ENCODE peak calls at places on chromosomes 16 and 17, in five cellular contexts. V is cardiac muscle cell, T is ovary, A is mesendoderm, Y is AG04450. Z is an unnamed sample. For H3K27me3, the result is how much of the 10 kb centered on the place peaks cover.

GRCh38 chr17:40530531-40530987 is 29.1 kb upstream of the TNS4 start:
- DNase-seq in V (no peak), T (no peak), A (no peak), Y (no peak), Z (no peak)

GRCh38 chr17:44014133-44014436 is 678 bp downstream of the TMEM101 start:
- DNase-seq in V (peak), T (no peak), A (no peak), Y (no peak), Z (no peak)

GRCh38 chr17:34892864-34893263 is 68.4 kb downstream of the CCT6B start:
- DNase-seq in V (peak), T (no peak), A (peak), Y (no peak), Z (no peak)

GRCh38 chr17:65696739-65697394 is 135.4 kb upstream of the AXIN2 start:
- DNase-seq in V (no peak), T (peak), A (peak), Y (no peak), Z (no peak)

GRCh38 chr17:50909765-50910661 is 43.9 kb upstream of the TOB1 start:
- DNase-seq in V (no peak), T (no peak), A (no peak), Y (no peak), Z (peak)

GRCh38 chr17:37650419-37651003 is 7.3 kb upstream of the DDX52 start:
- DNase-seq in V (peak), T (no peak), A (peak), Y (no peak), Z (no peak)

GRCh38 chr16:25064967-25065366 is 46.6 kb upstream of the LCMT1 start:
- DNase-seq in V (no peak), T (no peak), A (no peak), Y (no peak), Z (no peak)

GRCh38 chr16:85444879-85445778 is 168.0 kb upstream of the GSE1 start:
- DNase-seq in V (no peak), T (no peak), A (no peak), Y (no peak), Z (no peak)

GRCh38 chr16:49026566-49026965 is 255.1 kb downstream of the CBLN1 start:
- DNase-seq in V (no peak), T (no peak), A (no peak), Y (no peak), Z (no peak)

GRCh38 chr16:85193876-85194275 is 81.6 kb upstream of the CIBAR2 start:
- DNase-seq in V (no peak), T (no peak), A (no peak), Y (no peak), Z (no peak)

GRCh38 chr17:16915752-16916556 is 56.0 kb downstream of the TNFRSF13B start:
- DNase-seq in V (peak), T (no peak), A (peak), Y (peak), Z (peak)

GRCh38 chr16:66486773-66487579 is 59.9 kb downstream of the BEAN1 start:
- DNase-seq in V (no peak), T (no peak), A (no peak), Y (peak), Z (no peak)

GRCh38 chr16:19685176-19685575 is 32.9 kb downstream of the KNOP1 start:
- DNase-seq in V (no peak), T (no peak), A (no peak), Y (no peak), Z (no peak)

GRCh38 chr16:64907844-64908243 is 214.0 kb downstream of the CDH11 start:
- DNase-seq in V (peak), T (peak), A (no peak), Y (no peak), Z (no peak)

GRCh38 chr16:64356267-64356666 is 765.6 kb downstream of the CDH11 start:
- DNase-seq in V (no peak), T (no peak), A (no peak), Y (peak), Z (no peak)

GRCh38 chr17:29007456-29008455 is 1.9 kb upstream of the SEZ6 start:
- DNase-seq in V (no peak), T (no peak), A (peak), Y (no peak), Z (no peak)

GRCh38 chr17:80709090-80709695 is 164.6 kb downstream of the RPTOR start:
- DNase-seq in V (no peak), T (no peak), A (no peak), Y (no peak), Z (no peak)

GRCh38 chr17:28328325-28328724 is 6.9 kb downstream of the IFT20 start:
- DNase-seq in V (no peak), T (no peak), A (no peak), Y (no peak), Z (no peak)

GRCh38 chr17:6648181-6648580 is 3.2 kb downstream of the MED31 start:
- DNase-seq in V (no peak), T (no peak), A (peak), Y (no peak), Z (no peak)

GRCh38 chr17:27398691-27399090 is 57.6 kb upstream of the KSR1 start:
- DNase-seq in V (no peak), T (no peak), A (no peak), Y (no peak), Z (no peak)

GRCh38 chr16:21603920-21604319 is 4.5 kb downstream of the METTL9 start:
- DNase-seq in V (peak), T (no peak), A (no peak), Y (no peak), Z (no peak)

GRCh38 chr17:14859521-14859920 is 405.6 kb downstream of the PMP22 start:
- DNase-seq in V (no peak), T (no peak), A (no peak), Y (no peak), Z (no peak)

GRCh38 chr16:21656795-21657768 is 4.7 kb upstream of the IGSF6 start:
- DNase-seq in V (peak), T (no peak), A (peak), Y (no peak), Z (peak)

GRCh38 chr16:2496223-2497115 is 17.3 kb upstream of the ATP6V0C start:
- DNase-seq in V (no peak), T (no peak), A (no peak), Y (no peak), Z (no peak)

GRCh38 chr17:81528651-81529436 is 667 bp downstream of the FSCN2 start:
- DNase-seq in V (no peak), T (no peak), A (no peak), Y (no peak), Z (no peak)

GRCh38 chr17:29107933-29108805 is 65.2 kb downstream of the PIPOX start:
- DNase-seq in V (no peak), T (no peak), A (peak), Y (no peak), Z (no peak)

GRCh38 chr16:69851491-69852240 is 89.5 kb downstream of the WWP2 start:
- DNase-seq in V (no peak), T (no peak), A (no peak), Y (no peak), Z (no peak)

GRCh38 chr16:23905027-23905426 is 69.2 kb downstream of the PRKCB start:
- DNase-seq in V (peak), T (no peak), A (peak), Y (peak), Z (no peak)

GRCh38 chr17:1724351-1724868 is at the start of gene WDR81:
- DNase-seq in V (peak), T (peak), A (peak), Y (no peak), Z (peak)

GRCh38 chr17:63626551-63627228 is 4.5 kb downstream of the MAP3K3 start:
- DNase-seq in V (no peak), T (no peak), A (no peak), Y (no peak), Z (no peak)

GRCh38 chr17:27413792-27414191 is 42.5 kb upstream of the KSR1 start:
- DNase-seq in V (no peak), T (no peak), A (no peak), Y (no peak), Z (no peak)

GRCh38 chr16:78098087-78098486 is 1.4 kb upstream of the WWOX start:
- DNase-seq in V (no peak), T (no peak), A (no peak), Y (no peak), Z (no peak)

GRCh38 chr17:64384253-64385186 is 6.1 kb downstream of the PECAM1 start:
- DNase-seq in V (no peak), T (no peak), A (no peak), Y (no peak), Z (no peak)

DNA sequence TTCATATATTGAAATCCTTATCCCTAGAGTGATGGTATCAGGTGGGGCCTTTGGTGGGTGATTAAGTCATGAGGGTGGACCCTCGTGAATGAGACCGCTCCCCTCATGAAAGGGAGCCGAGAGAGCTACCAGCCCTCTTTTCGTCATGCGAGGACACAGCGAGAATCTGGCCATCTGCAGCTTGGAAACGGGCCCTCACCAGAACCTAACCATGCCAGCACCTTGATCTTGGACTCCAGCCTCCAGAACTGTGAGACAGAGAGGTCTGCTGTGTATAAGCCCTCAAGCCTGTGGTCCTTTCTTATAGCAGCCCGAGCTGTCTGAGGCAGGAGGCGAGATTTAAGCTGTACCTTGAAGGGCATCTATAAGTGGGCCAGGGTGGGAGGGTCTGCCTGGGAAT is 23.7 kb upstream of the ACSF3 start:
- DNase-seq in V (no peak), T (no peak), A (no peak), Y (no peak), Z (no peak)
- H3K27me3 ChIP-seq in V (under half), T (under half), A (under half), Y (under half), Z (under half)

GRCh38 chr16:68188170-68188569 is 47.8 kb downstream of the ESRP2 start:
- DNase-seq in V (no peak), T (no peak), A (no peak), Y (no peak), Z (no peak)
- H3K27me3 ChIP-seq in V (under half), T (under half), A (under half), Y (under half), Z (under half)

GRCh38 chr17:72125226-72125651 is 4.4 kb downstream of the SOX9 start:
- DNase-seq in V (peak), T (no peak), A (no peak), Y (no peak), Z (no peak)
- H3K27me3 ChIP-seq in V (under half), T (under half), A (under half), Y (under half), Z (under half)

GRCh38 chr16:86661715-86662114 is 83.4 kb downstream of the FOXL1 start:
- DNase-seq in V (peak), T (no peak), A (no peak), Y (no peak), Z (no peak)
- H3K27me3 ChIP-seq in V (under half), T (under half), A (under half), Y (under half), Z (under half)

GRCh38 chr17:79150035-79150733 is 75.6 kb downstream of the ENGASE start:
- DNase-seq in V (no peak), T (no peak), A (no peak), Y (no peak), Z (no peak)
- H3K27me3 ChIP-seq in V (under half), T (under half), A (under half), Y (under half), Z (under half)

GRCh38 chr16:1279945-1280589 is 24.2 kb downstream of the TPSD1 start:
- DNase-seq in V (no peak), T (no peak), A (no peak), Y (no peak), Z (no peak)
- H3K27me3 ChIP-seq in V (under half), T (under half), A (under half), Y (under half), Z (under half)

DNA sequence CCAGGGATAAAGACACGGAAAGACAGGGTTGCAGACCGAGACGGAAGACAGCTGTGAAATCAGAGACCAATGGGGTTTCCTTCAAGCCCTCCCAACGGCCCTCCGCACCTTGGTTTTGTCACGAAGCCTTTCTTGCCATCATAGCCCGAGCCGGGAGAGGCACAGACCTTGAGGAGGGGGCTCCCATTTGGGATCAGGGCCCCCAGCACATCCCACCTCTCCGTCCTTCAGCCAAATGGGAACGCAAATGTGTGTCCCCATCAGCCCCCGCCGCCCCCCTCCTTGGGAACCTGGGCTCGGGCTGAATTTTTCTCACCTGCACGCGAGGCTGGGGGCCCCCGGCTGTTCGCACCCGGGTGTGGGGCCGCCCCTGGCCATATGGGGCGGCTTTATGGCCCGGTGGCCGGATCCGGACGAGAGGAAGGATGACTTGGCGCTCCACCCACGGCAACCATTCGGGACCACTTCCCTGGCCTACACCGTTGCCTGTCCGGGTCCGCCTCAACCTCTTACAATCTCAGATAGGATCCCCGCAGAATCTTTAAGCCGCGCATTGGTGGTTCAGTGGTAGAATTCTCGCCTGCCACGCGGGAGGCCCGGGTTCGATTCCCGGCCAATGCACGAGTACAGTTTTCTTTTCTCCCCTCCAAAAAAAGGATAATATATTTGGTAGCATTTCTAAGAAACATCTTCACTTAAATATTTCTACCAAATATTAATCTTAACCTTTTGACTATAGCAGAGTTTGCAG is 1.5 kb upstream of the HES7 start:
- DNase-seq in V (peak), T (peak), A (peak), Y (no peak), Z (peak)
- H3K27me3 ChIP-seq in V (under half), T (under half), A (under half), Y (under half), Z (under half)

DNA sequence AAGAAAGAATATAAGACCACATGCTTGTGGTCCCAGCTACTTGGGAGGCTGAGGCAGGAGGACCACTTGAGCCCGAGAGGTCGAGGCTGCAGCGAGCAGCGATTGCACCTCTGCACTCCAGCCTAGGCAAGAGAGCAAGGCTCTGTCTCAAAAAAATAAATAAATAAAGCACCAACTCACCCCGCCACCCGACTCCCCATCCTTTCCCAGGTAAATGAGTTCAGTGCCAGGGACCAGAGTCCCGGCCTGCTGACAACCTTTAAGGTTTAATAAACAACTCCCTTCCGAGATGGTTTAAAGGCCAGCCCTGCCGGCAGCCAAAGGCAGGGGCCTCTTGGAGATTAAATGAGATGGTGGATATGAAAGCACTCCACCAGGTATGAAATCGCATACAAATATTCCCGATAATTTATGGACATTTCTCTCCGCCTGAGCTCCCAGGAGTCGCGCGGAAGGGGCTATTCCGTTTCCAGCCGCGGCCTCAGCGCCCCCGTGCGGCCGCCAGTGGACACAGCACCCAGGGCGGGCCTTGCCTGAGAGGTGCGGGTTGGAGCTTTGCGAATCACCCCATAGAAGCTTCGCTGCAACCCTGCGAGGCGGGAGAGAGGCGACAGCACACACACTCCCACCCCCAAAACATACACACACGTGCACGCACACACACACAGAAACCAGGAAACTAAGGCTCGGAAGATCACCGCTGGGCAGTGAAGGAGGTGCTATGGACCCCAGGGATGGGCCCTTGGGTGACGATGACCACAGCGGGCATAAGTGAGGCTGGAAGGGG is 4.0 kb upstream of the RPL38 start:
- DNase-seq in V (peak), T (no peak), A (peak), Y (no peak), Z (peak)
- H3K27me3 ChIP-seq in V (under half), T (under half), A (under half), Y (under half), Z (under half)

GRCh38 chr16:30025156-30025555 is 2.2 kb downstream of the C16orf92 start:
- DNase-seq in V (no peak), T (no peak), A (no peak), Y (no peak), Z (no peak)

GRCh38 chr16:30025574-30025973 is 2.6 kb downstream of the C16orf92 start:
- DNase-seq in V (no peak), T (no peak), A (no peak), Y (no peak), Z (no peak)

GRCh38 chr16:30027588-30028437 is 3.3 kb downstream of the TLCD3B start:
- DNase-seq in V (no peak), T (no peak), A (no peak), Y (no peak), Z (no peak)

GRCh38 chr16:30024451-30024850 is 1.5 kb downstream of the C16orf92 start:
- DNase-seq in V (no peak), T (no peak), A (no peak), Y (no peak), Z (no peak)

GRCh38 chr16:30026449-30026848 is 3.5 kb downstream of the C16orf92 start:
- DNase-seq in V (no peak), T (no peak), A (no peak), Y (no peak), Z (no peak)
- H3K27me3 ChIP-seq in V (under half), T (under half), A (under half), Y (half or more), Z (under half)

DNA sequence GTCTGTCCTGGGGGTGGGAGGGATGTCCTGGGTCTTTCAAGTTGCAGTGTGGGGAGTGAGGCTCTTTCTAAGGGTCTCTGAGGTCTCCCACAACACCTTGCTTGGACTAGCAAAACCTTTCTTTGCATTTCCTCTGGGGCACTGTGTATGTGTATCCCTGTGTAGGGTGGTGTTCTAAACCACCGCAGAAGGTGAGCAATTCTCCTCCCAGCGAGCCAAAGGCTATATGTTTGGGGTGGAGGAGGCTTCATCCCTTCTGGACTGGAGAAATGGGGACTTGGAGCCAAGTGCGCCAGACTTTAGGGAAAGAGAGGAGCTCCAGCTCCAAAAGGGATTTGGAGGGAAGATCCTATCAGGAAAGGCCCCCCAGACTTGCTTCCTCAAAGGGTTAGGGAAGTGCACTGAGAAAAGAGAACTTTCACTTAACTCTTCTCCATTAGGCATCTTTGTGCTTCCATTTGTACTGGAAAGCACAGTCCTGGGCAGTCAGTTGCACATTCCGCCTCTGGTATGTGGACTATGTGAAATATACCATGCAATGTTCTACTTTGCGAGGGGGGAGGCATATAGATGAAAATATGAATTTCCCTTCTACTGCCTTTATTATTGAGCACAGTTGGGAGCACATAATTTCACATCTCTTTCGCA is 18.9 kb upstream of the HOXB9 start:
- DNase-seq in V (no peak), T (no peak), A (no peak), Y (no peak), Z (no peak)
- H3K27me3 ChIP-seq in V (half or more), T (under half), A (half or more), Y (half or more), Z (under half)

Z was measured in CD4-positive, alpha-beta memory T cell.